ENCODE peak calls at places on chromosomes 1 and 21, in five cellular contexts. X is HTR-8/SVneo; S is AG10803; C is AG04450; I is CD8-positive, alpha-beta T cell. L is an unnamed sample.

GRCh38 chr1:203516906-203517305 is 23.0 kb downstream of the OPTC start:
- DNase-seq in X (no peak), S (no peak), C (no peak), I (no peak), L (no peak)

GRCh38 chr1:91831132-91831930 is 54.6 kb downstream of the TGFBR3 start:
- DNase-seq in X (no peak), S (peak), C (no peak), I (no peak), L (no peak)

GRCh38 chr21:25556087-25556486 is 51.2 kb downstream of the MRPL39 start:
- DNase-seq in X (no peak), S (no peak), C (no peak), I (no peak), L (no peak)

GRCh38 chr21:14520535-14520934 is 25.6 kb downstream of the SAMSN1 start:
- DNase-seq in X (no peak), S (no peak), C (no peak), I (no peak), L (no peak)

GRCh38 chr21:36504067-36505058 is 24.4 kb upstream of the CLDN14 start:
- DNase-seq in X (peak), S (peak), C (peak), I (no peak), L (peak)

GRCh38 chr1:38246955-38247952 is 200.7 kb upstream of the POU3F1 start:
- DNase-seq in X (peak), S (peak), C (no peak), I (no peak), L (no peak)

GRCh38 chr1:200561856-200562214 is 58.7 kb downstream of the KIF14 start:
- DNase-seq in X (no peak), S (no peak), C (no peak), I (no peak), L (no peak)

GRCh38 chr1:84260852-84261518 is 40.5 kb upstream of the SAMD13 start:
- DNase-seq in X (no peak), S (no peak), C (no peak), I (no peak), L (no peak)

GRCh38 chr1:1306070-1306660 is 1.6 kb downstream of the ACAP3 start:
- DNase-seq in X (no peak), S (no peak), C (no peak), I (no peak), L (no peak)

GRCh38 chr1:169414927-169415326 is 12.3 kb downstream of the CCDC181 start:
- DNase-seq in X (no peak), S (no peak), C (no peak), I (no peak), L (no peak)

GRCh38 chr21:45824546-45825208 is 156.9 kb upstream of the COL6A1 start:
- DNase-seq in X (no peak), S (no peak), C (no peak), I (no peak), L (no peak)

GRCh38 chr21:14862794-14863720 is 201.7 kb downstream of the NRIP1 start:
- DNase-seq in X (no peak), S (no peak), C (no peak), I (no peak), L (no peak)